ENCODE peak calls at places on chromosomes 13 and 19, in ten cellular contexts. T, O, N, X, F, L, B, V, E and U are unnamed samples.

GRCh38 chr19:19964416-19964815 is 63.7 kb downstream of the ZNF93 start:
- DNase-seq in V (no peak), E (no peak), B (no peak), X (no peak), L (no peak), N (no peak), T (no peak), O (no peak), F (no peak), U (no peak)

GRCh38 chr19:19372656-19373416 is 32.6 kb upstream of the GATAD2A start:
- DNase-seq in L (peak), T (no peak), E (no peak), V (no peak), F (no peak), N (peak), O (no peak), B (peak), X (no peak), U (peak)

GRCh38 chr19:45400192-45400591 is 4.7 kb downstream of the PPP1R13L start:
- DNase-seq in E (no peak), F (no peak), O (no peak), N (no peak), B (no peak), T (no peak), V (no peak), L (no peak), X (no peak), U (no peak)

GRCh38 chr19:677601-678380 is 1.6 kb downstream of the FSTL3 start:
- DNase-seq in V (no peak), O (no peak), B (peak), T (no peak), F (no peak), N (no peak), X (no peak), L (no peak), E (no peak), U (no peak)

GRCh38 chr19:21519488-21519887 is 14.1 kb downstream of the ZNF429 start:
- DNase-seq in F (no peak), V (no peak), T (no peak), L (peak), N (no peak), O (no peak), B (no peak), E (no peak), X (no peak), U (no peak)

GRCh38 chr19:43432866-43433673 is 18.4 kb downstream of the TEX101 start:
- DNase-seq in B (peak), O (peak), V (peak), E (peak), L (peak), T (peak), N (peak), F (peak), X (peak), U (peak)

GRCh38 chr13:84609716-84610115 is 727.4 kb upstream of the SLITRK1 start:
- DNase-seq in T (no peak), B (peak), L (no peak), N (no peak), E (no peak), O (no peak), X (no peak), V (no peak), F (no peak), U (no peak)

GRCh38 chr13:28499579-28499978 is 4.7 kb upstream of the FLT1 start:
- DNase-seq in O (no peak), X (no peak), N (no peak), V (no peak), F (no peak), L (no peak), B (peak), E (no peak), T (no peak), U (no peak)

GRCh38 chr13:70384156-70384555 is 275.9 kb upstream of the KLHL1 start:
- DNase-seq in O (no peak), X (no peak), V (no peak), N (no peak), F (no peak), L (no peak), E (no peak), B (no peak), T (no peak), U (no peak)

GRCh38 chr13:84433024-84433423 is 550.8 kb upstream of the SLITRK1 start:
- DNase-seq in F (no peak), X (no peak), T (no peak), L (no peak), B (peak), E (no peak), O (no peak), N (no peak), V (no peak), U (no peak)

GRCh38 chr19:36488816-36489138 is 584 bp downstream of the ZNF566 start:
- DNase-seq in X (peak), T (peak), L (peak), N (peak), V (no peak), E (no peak), F (peak), O (no peak), B (no peak), U (no peak)

GRCh38 chr13:23799945-23800344 is 89.3 kb downstream of the MIPEP start:
- DNase-seq in F (no peak), N (no peak), O (no peak), T (no peak), V (no peak), E (no peak), B (no peak), L (no peak), X (no peak), U (no peak)

GRCh38 chr13:46679369-46680180 is 117.4 kb downstream of the ESD start:
- DNase-seq in X (no peak), V (no peak), L (no peak), O (no peak), F (peak), B (peak), E (no peak), N (no peak), T (no peak), U (peak)

GRCh38 chr13:99505814-99506269 is 4.6 kb downstream of the TM9SF2 start:
- DNase-seq in B (peak), N (no peak), O (no peak), X (no peak), V (no peak), E (no peak), T (no peak), F (no peak), L (peak), U (no peak)

GRCh38 chr13:32581177-32581786 is 5.0 kb upstream of the PDS5B start:
- DNase-seq in N (peak), V (no peak), X (peak), F (no peak), B (no peak), E (no peak), L (peak), T (no peak), O (no peak), U (no peak)

GRCh38 chr13:95245072-95245471 is 56.2 kb downstream of the ABCC4 start:
- DNase-seq in N (no peak), V (no peak), T (no peak), B (no peak), E (no peak), L (peak), X (no peak), O (no peak), F (no peak), U (no peak)

GRCh38 chr19:44496711-44497110 is 3.6 kb downstream of the ZNF180 start:
- DNase-seq in F (no peak), B (no peak), N (no peak), L (no peak), E (no peak), T (no peak), V (no peak), X (no peak), O (no peak), U (no peak)

GRCh38 chr13:43143591-43143990 is 120.2 kb downstream of the DNAJC15 start:
- DNase-seq in B (no peak), X (no peak), O (no peak), T (no peak), V (no peak), F (no peak), E (no peak), L (no peak), N (no peak), U (no peak)

GRCh38 chr19:4971424-4971793 is 2.5 kb downstream of the KDM4B start:
- DNase-seq in E (no peak), L (no peak), B (no peak), V (no peak), N (peak), F (no peak), X (no peak), O (no peak), T (no peak), U (no peak)

GRCh38 chr19:5624154-5624663 is 1.3 kb downstream of the SAFB start:
- DNase-seq in F (no peak), X (peak), E (no peak), N (peak), L (no peak), O (no peak), T (no peak), B (no peak), V (peak), U (no peak)